ENCODE peak calls at places on chromosomes 2 and 18, in five cellular contexts. One of them, this sample, is unnamed.

GRCh38 chr2:18455256-18455862 is 105.1 kb downstream of the RDH14 start:
- DNase-seq in left cardiac atrium: no peak
- DNase-seq in immature natural killer cell: no peak
- DNase-seq in RWPE1: peak; percentile 24
- DNase-seq in GM19239: no peak
- DNase-seq in this sample: no peak

GRCh38 chr2:64646007-64646880 is 7.5 kb downstream of the SERTAD2 start:
- DNase-seq in left cardiac atrium: peak; percentile 85
- DNase-seq in immature natural killer cell: peak; percentile 77
- DNase-seq in RWPE1: no peak
- DNase-seq in GM19239: no peak
- DNase-seq in this sample: peak; percentile 76

GRCh38 chr2:239394346-239394945 is 6.4 kb downstream of the HDAC4 start:
- DNase-seq in left cardiac atrium: no peak
- DNase-seq in immature natural killer cell: no peak
- DNase-seq in RWPE1: no peak
- DNase-seq in GM19239: no peak
- DNase-seq in this sample: no peak

GRCh38 chr2:52220393-52220792 is 1188.5 kb upstream of the NRXN1 start:
- DNase-seq in left cardiac atrium: no peak
- DNase-seq in immature natural killer cell: no peak
- DNase-seq in RWPE1: no peak
- DNase-seq in GM19239: no peak
- DNase-seq in this sample: no peak

GRCh38 chr2:224736227-224736626 is 20.1 kb upstream of the CCDC195 start:
- DNase-seq in left cardiac atrium: no peak
- DNase-seq in immature natural killer cell: no peak
- DNase-seq in RWPE1: no peak
- DNase-seq in GM19239: no peak
- DNase-seq in this sample: no peak

GRCh38 chr18:48295586-48296311 is 113.4 kb downstream of the ZBTB7C start:
- DNase-seq in left cardiac atrium: no peak
- DNase-seq in immature natural killer cell: no peak
- DNase-seq in RWPE1: no peak
- DNase-seq in GM19239: no peak
- DNase-seq in this sample: no peak

GRCh38 chr2:61420986-61421546 is 49.8 kb downstream of the USP34 start:
- DNase-seq in left cardiac atrium: no peak
- DNase-seq in immature natural killer cell: no peak
- DNase-seq in RWPE1: no peak
- DNase-seq in GM19239: no peak
- DNase-seq in this sample: no peak

GRCh38 chr2:63378589-63378988 is 209.7 kb downstream of the WDPCP start:
- DNase-seq in left cardiac atrium: no peak
- DNase-seq in immature natural killer cell: no peak
- DNase-seq in RWPE1: peak; percentile 9
- DNase-seq in GM19239: no peak
- DNase-seq in this sample: no peak

GRCh38 chr2:42927334-42928160 is 135.2 kb upstream of the HAAO start:
- DNase-seq in left cardiac atrium: peak; percentile 60
- DNase-seq in immature natural killer cell: no peak
- DNase-seq in RWPE1: no peak
- DNase-seq in GM19239: no peak
- DNase-seq in this sample: no peak

GRCh38 chr2:47357475-47357874 is 45.5 kb upstream of the MSH2 start:
- DNase-seq in left cardiac atrium: peak; percentile 24
- DNase-seq in immature natural killer cell: no peak
- DNase-seq in RWPE1: peak; percentile 45
- DNase-seq in GM19239: no peak
- DNase-seq in this sample: no peak

GRCh38 chr2:46177461-46178089 is 119.6 kb upstream of the EPAS1 start:
- DNase-seq in left cardiac atrium: no peak
- DNase-seq in immature natural killer cell: peak; percentile 73
- DNase-seq in RWPE1: no peak
- DNase-seq in GM19239: no peak
- DNase-seq in this sample: no peak

GRCh38 chr2:132588576-132588975 is 81.4 kb downstream of the LYPD1 start:
- DNase-seq in left cardiac atrium: no peak
- DNase-seq in immature natural killer cell: no peak
- DNase-seq in RWPE1: no peak
- DNase-seq in GM19239: no peak
- DNase-seq in this sample: no peak

GRCh38 chr2:133431289-133431688 is 137.0 kb downstream of the NCKAP5 start:
- DNase-seq in left cardiac atrium: no peak
- DNase-seq in immature natural killer cell: no peak
- DNase-seq in RWPE1: peak; percentile 8
- DNase-seq in GM19239: no peak
- DNase-seq in this sample: no peak

GRCh38 chr2:7037340-7038333 is 120.4 kb downstream of the RNF144A start:
- DNase-seq in left cardiac atrium: peak; percentile 60
- DNase-seq in immature natural killer cell: peak; percentile 42
- DNase-seq in RWPE1: peak; percentile 22
- DNase-seq in GM19239: peak; percentile 54
- DNase-seq in this sample: peak; percentile 15

GRCh38 chr2:72668647-72669046 is 157.2 kb downstream of the EXOC6B start:
- DNase-seq in left cardiac atrium: no peak
- DNase-seq in immature natural killer cell: no peak
- DNase-seq in RWPE1: no peak
- DNase-seq in GM19239: no peak
- DNase-seq in this sample: no peak

GRCh38 chr2:212547716-212548458 is 9.3 kb upstream of the ERBB4 start:
- DNase-seq in left cardiac atrium: no peak
- DNase-seq in immature natural killer cell: no peak
- DNase-seq in RWPE1: no peak
- DNase-seq in GM19239: no peak
- DNase-seq in this sample: no peak